ENCODE peak calls at places on chromosomes 16 and 17, in nine cellular contexts. One of them, this sample, is unnamed.

GRCh38 chr17:51807460-51807859 is 351.1 kb downstream of the CA10 start:
- DNase-seq in lung microvascular endothelial cell: no peak
- DNase-seq in nucleus accumbens: no peak
- DNase-seq in HuH-7: no peak
- DNase-seq in effector CD8-positive, alpha-beta T cell: no peak
- DNase-seq in hypothalamus: no peak
- DNase-seq in MCF 10A: no peak
- DNase-seq in astrocyte of the spinal cord: no peak
- DNase-seq in skeletal muscle cell: no peak
- DNase-seq in this sample: no peak

GRCh38 chr17:68646626-68647526 is 45.7 kb upstream of the FAM20A start:
- DNase-seq in MCF 10A: no peak
- DNase-seq in nucleus accumbens: no peak
- DNase-seq in HuH-7: no peak
- DNase-seq in lung microvascular endothelial cell: no peak
- DNase-seq in effector CD8-positive, alpha-beta T cell: no peak
- DNase-seq in hypothalamus: no peak
- DNase-seq in skeletal muscle cell: no peak
- DNase-seq in astrocyte of the spinal cord: peak; percentile 20
- DNase-seq in this sample: no peak

GRCh38 chr16:88737298-88738166 is 31.2 kb downstream of the CTU2 start:
- DNase-seq in hypothalamus: peak; percentile 36
- DNase-seq in astrocyte of the spinal cord: peak; percentile 52
- DNase-seq in HuH-7: peak; percentile 99
- DNase-seq in skeletal muscle cell: peak; percentile 45
- DNase-seq in MCF 10A: peak; percentile 76
- DNase-seq in nucleus accumbens: peak; percentile 61
- DNase-seq in lung microvascular endothelial cell: peak; percentile 91
- DNase-seq in effector CD8-positive, alpha-beta T cell: peak; percentile 63
- DNase-seq in this sample: no peak

GRCh38 chr16:19432429-19432828 is 14.7 kb downstream of the TMC5 start:
- DNase-seq in effector CD8-positive, alpha-beta T cell: no peak
- DNase-seq in skeletal muscle cell: no peak
- DNase-seq in HuH-7: peak; percentile 31
- DNase-seq in MCF 10A: peak; percentile 75
- DNase-seq in astrocyte of the spinal cord: no peak
- DNase-seq in hypothalamus: no peak
- DNase-seq in lung microvascular endothelial cell: no peak
- DNase-seq in nucleus accumbens: no peak
- DNase-seq in this sample: no peak

GRCh38 chr17:50634123-50634914 is at the start of gene ABCC3:
- DNase-seq in HuH-7: peak; percentile 80
- DNase-seq in astrocyte of the spinal cord: no peak
- DNase-seq in effector CD8-positive, alpha-beta T cell: no peak
- DNase-seq in MCF 10A: peak; percentile 73
- DNase-seq in skeletal muscle cell: no peak
- DNase-seq in lung microvascular endothelial cell: peak; percentile 29
- DNase-seq in hypothalamus: no peak
- DNase-seq in nucleus accumbens: no peak
- DNase-seq in this sample: no peak

GRCh38 chr16:75138636-75139035 is 9.7 kb upstream of the ZFP1 start:
- DNase-seq in skeletal muscle cell: no peak
- DNase-seq in lung microvascular endothelial cell: peak; percentile 35
- DNase-seq in nucleus accumbens: no peak
- DNase-seq in hypothalamus: no peak
- DNase-seq in astrocyte of the spinal cord: peak; percentile 52
- DNase-seq in HuH-7: no peak
- DNase-seq in MCF 10A: no peak
- DNase-seq in effector CD8-positive, alpha-beta T cell: no peak
- DNase-seq in this sample: no peak

GRCh38 chr17:82003411-82004381 is 19.0 kb downstream of the CENPX start:
- DNase-seq in astrocyte of the spinal cord: peak; percentile 97
- DNase-seq in skeletal muscle cell: peak; percentile 83
- DNase-seq in HuH-7: no peak
- DNase-seq in lung microvascular endothelial cell: peak; percentile 58
- DNase-seq in nucleus accumbens: no peak
- DNase-seq in hypothalamus: no peak
- DNase-seq in effector CD8-positive, alpha-beta T cell: no peak
- DNase-seq in MCF 10A: peak; percentile 95
- DNase-seq in this sample: peak; percentile 67

GRCh38 chr17:77394540-77395295 is 253.9 kb downstream of the SEC14L1 start:
- DNase-seq in astrocyte of the spinal cord: no peak
- DNase-seq in HuH-7: peak; percentile 89
- DNase-seq in skeletal muscle cell: no peak
- DNase-seq in effector CD8-positive, alpha-beta T cell: no peak
- DNase-seq in lung microvascular endothelial cell: peak; percentile 38
- DNase-seq in nucleus accumbens: no peak
- DNase-seq in hypothalamus: no peak
- DNase-seq in MCF 10A: no peak
- DNase-seq in this sample: no peak

GRCh38 chr17:68598074-68598473 is 3.1 kb downstream of the FAM20A start:
- DNase-seq in skeletal muscle cell: no peak
- DNase-seq in hypothalamus: no peak
- DNase-seq in HuH-7: no peak
- DNase-seq in MCF 10A: no peak
- DNase-seq in effector CD8-positive, alpha-beta T cell: no peak
- DNase-seq in nucleus accumbens: no peak
- DNase-seq in lung microvascular endothelial cell: no peak
- DNase-seq in astrocyte of the spinal cord: no peak
- DNase-seq in this sample: no peak

GRCh38 chr16:84138824-84139627 is 6.0 kb downstream of the HSDL1 start:
- DNase-seq in nucleus accumbens: no peak
- DNase-seq in skeletal muscle cell: no peak
- DNase-seq in MCF 10A: no peak
- DNase-seq in lung microvascular endothelial cell: peak; percentile 74
- DNase-seq in astrocyte of the spinal cord: peak; percentile 58
- DNase-seq in hypothalamus: no peak
- DNase-seq in effector CD8-positive, alpha-beta T cell: no peak
- DNase-seq in HuH-7: peak; percentile 88
- DNase-seq in this sample: no peak

GRCh38 chr16:31874354-31875111 is 926 bp downstream of the ZNF267 start:
- DNase-seq in lung microvascular endothelial cell: peak; percentile 45
- DNase-seq in skeletal muscle cell: no peak
- DNase-seq in HuH-7: no peak
- DNase-seq in MCF 10A: peak; percentile 61
- DNase-seq in hypothalamus: no peak
- DNase-seq in nucleus accumbens: no peak
- DNase-seq in effector CD8-positive, alpha-beta T cell: no peak
- DNase-seq in astrocyte of the spinal cord: peak; percentile 28
- DNase-seq in this sample: no peak

GRCh38 chr16:4690946-4691665 is 2.3 kb upstream of the NUDT16L1 start:
- DNase-seq in effector CD8-positive, alpha-beta T cell: no peak
- DNase-seq in lung microvascular endothelial cell: peak; percentile 60
- DNase-seq in hypothalamus: no peak
- DNase-seq in MCF 10A: no peak
- DNase-seq in nucleus accumbens: no peak
- DNase-seq in skeletal muscle cell: no peak
- DNase-seq in astrocyte of the spinal cord: no peak
- DNase-seq in HuH-7: no peak
- DNase-seq in this sample: no peak

GRCh38 chr17:62057696-62058095 is 7.4 kb downstream of the MED13 start:
- DNase-seq in HuH-7: no peak
- DNase-seq in astrocyte of the spinal cord: no peak
- DNase-seq in hypothalamus: no peak
- DNase-seq in skeletal muscle cell: no peak
- DNase-seq in nucleus accumbens: no peak
- DNase-seq in effector CD8-positive, alpha-beta T cell: no peak
- DNase-seq in MCF 10A: no peak
- DNase-seq in lung microvascular endothelial cell: no peak
- DNase-seq in this sample: no peak

GRCh38 chr16:85902366-85903155 is 3.6 kb downstream of the IRF8 start:
- DNase-seq in skeletal muscle cell: no peak
- DNase-seq in lung microvascular endothelial cell: no peak
- DNase-seq in hypothalamus: no peak
- DNase-seq in MCF 10A: no peak
- DNase-seq in astrocyte of the spinal cord: no peak
- DNase-seq in HuH-7: no peak
- DNase-seq in nucleus accumbens: no peak
- DNase-seq in effector CD8-positive, alpha-beta T cell: peak; percentile 11
- DNase-seq in this sample: no peak

GRCh38 chr17:31580331-31581021 is 189.0 kb downstream of the RAB11FIP4 start:
- DNase-seq in HuH-7: no peak
- DNase-seq in hypothalamus: no peak
- DNase-seq in nucleus accumbens: no peak
- DNase-seq in lung microvascular endothelial cell: peak; percentile 53
- DNase-seq in skeletal muscle cell: peak; percentile 57
- DNase-seq in effector CD8-positive, alpha-beta T cell: no peak
- DNase-seq in astrocyte of the spinal cord: no peak
- DNase-seq in MCF 10A: peak; percentile 96
- DNase-seq in this sample: no peak

GRCh38 chr16:61149709-61150108 is 886.5 kb downstream of the CDH8 start:
- DNase-seq in skeletal muscle cell: no peak
- DNase-seq in astrocyte of the spinal cord: no peak
- DNase-seq in hypothalamus: no peak
- DNase-seq in lung microvascular endothelial cell: no peak
- DNase-seq in nucleus accumbens: no peak
- DNase-seq in HuH-7: no peak
- DNase-seq in MCF 10A: no peak
- DNase-seq in effector CD8-positive, alpha-beta T cell: no peak
- DNase-seq in this sample: no peak